ENCODE peak calls at places on chromosome 2, in eight cellular contexts. One of them, this sample, is unnamed.

GRCh38 chr2:63047193-63047533 is 3.5 kb upstream of the OTX1 start:
- DNase-seq in WERI-Rb-1: no peak
- DNase-seq in Peyer's patch: no peak
- DNase-seq in CD8-positive, alpha-beta T cell: no peak
- DNase-seq in SK-N-SH: peak; percentile 27
- DNase-seq in fibroblast of lung: no peak
- DNase-seq in Calu3: no peak
- DNase-seq in thyroid gland: no peak
- DNase-seq in this sample: no peak

GRCh38 chr2:133561045-133561852 is 7.0 kb downstream of the NCKAP5 start:
- DNase-seq in WERI-Rb-1: peak; percentile 14
- DNase-seq in Peyer's patch: no peak
- DNase-seq in CD8-positive, alpha-beta T cell: no peak
- DNase-seq in SK-N-SH: peak; percentile 41
- DNase-seq in fibroblast of lung: peak; percentile 78
- DNase-seq in Calu3: peak; percentile 15
- DNase-seq in thyroid gland: peak; percentile 27
- DNase-seq in this sample: no peak

GRCh38 chr2:71277536-71278103 is 50.7 kb upstream of the PAIP2B start:
- DNase-seq in WERI-Rb-1: peak; percentile 88
- DNase-seq in Peyer's patch: no peak
- DNase-seq in CD8-positive, alpha-beta T cell: no peak
- DNase-seq in SK-N-SH: peak; percentile 79
- DNase-seq in fibroblast of lung: peak; percentile 26
- DNase-seq in Calu3: peak; percentile 71
- DNase-seq in thyroid gland: peak; percentile 5
- DNase-seq in this sample: peak; percentile 67

GRCh38 chr2:134917958-134918517 is 584 bp upstream of the CCNT2 start:
- DNase-seq in WERI-Rb-1: no peak
- DNase-seq in Peyer's patch: no peak
- DNase-seq in CD8-positive, alpha-beta T cell: peak; percentile 79
- DNase-seq in SK-N-SH: no peak
- DNase-seq in fibroblast of lung: no peak
- DNase-seq in Calu3: no peak
- DNase-seq in thyroid gland: peak; percentile 93
- DNase-seq in this sample: no peak

GRCh38 chr2:183010112-183010511 is 28.1 kb downstream of the NCKAP1 start:
- DNase-seq in WERI-Rb-1: no peak
- DNase-seq in Peyer's patch: no peak
- DNase-seq in CD8-positive, alpha-beta T cell: no peak
- DNase-seq in SK-N-SH: no peak
- DNase-seq in fibroblast of lung: peak; percentile 72
- DNase-seq in Calu3: no peak
- DNase-seq in thyroid gland: no peak
- DNase-seq in this sample: peak; percentile 56

GRCh38 chr2:27681844-27682243 is 18.2 kb downstream of the SLC4A1AP start:
- DNase-seq in WERI-Rb-1: no peak
- DNase-seq in Peyer's patch: no peak
- DNase-seq in CD8-positive, alpha-beta T cell: no peak
- DNase-seq in SK-N-SH: no peak
- DNase-seq in fibroblast of lung: peak; percentile 85
- DNase-seq in Calu3: peak; percentile 19
- DNase-seq in thyroid gland: no peak
- DNase-seq in this sample: no peak

GRCh38 chr2:23954325-23955014 is 14.2 kb downstream of the UBXN2A start:
- DNase-seq in WERI-Rb-1: no peak
- DNase-seq in Peyer's patch: no peak
- DNase-seq in CD8-positive, alpha-beta T cell: no peak
- DNase-seq in SK-N-SH: no peak
- DNase-seq in fibroblast of lung: no peak
- DNase-seq in Calu3: no peak
- DNase-seq in thyroid gland: no peak
- DNase-seq in this sample: no peak

GRCh38 chr2:58891828-58892366 is 650.8 kb upstream of the FANCL start:
- DNase-seq in WERI-Rb-1: no peak
- DNase-seq in Peyer's patch: no peak
- DNase-seq in CD8-positive, alpha-beta T cell: no peak
- DNase-seq in SK-N-SH: no peak
- DNase-seq in fibroblast of lung: no peak
- DNase-seq in Calu3: no peak
- DNase-seq in thyroid gland: no peak
- DNase-seq in this sample: no peak

GRCh38 chr2:207142461-207142860 is 23.3 kb downstream of the KLF7 start:
- DNase-seq in WERI-Rb-1: no peak
- DNase-seq in Peyer's patch: no peak
- DNase-seq in CD8-positive, alpha-beta T cell: no peak
- DNase-seq in SK-N-SH: no peak
- DNase-seq in fibroblast of lung: no peak
- DNase-seq in Calu3: no peak
- DNase-seq in thyroid gland: no peak
- DNase-seq in this sample: no peak

GRCh38 chr2:161415467-161416293 is 417 bp upstream of the TBR1 start:
- DNase-seq in WERI-Rb-1: peak; percentile 53
- DNase-seq in Peyer's patch: no peak
- DNase-seq in CD8-positive, alpha-beta T cell: no peak
- DNase-seq in SK-N-SH: peak; percentile 64
- DNase-seq in fibroblast of lung: no peak
- DNase-seq in Calu3: no peak
- DNase-seq in thyroid gland: no peak
- DNase-seq in this sample: peak; percentile 5

GRCh38 chr2:128686881-128687550 is 368.3 kb upstream of the HS6ST1 start:
- DNase-seq in WERI-Rb-1: no peak
- DNase-seq in Peyer's patch: no peak
- DNase-seq in CD8-positive, alpha-beta T cell: no peak
- DNase-seq in SK-N-SH: no peak
- DNase-seq in fibroblast of lung: no peak
- DNase-seq in Calu3: no peak
- DNase-seq in thyroid gland: no peak
- DNase-seq in this sample: no peak

GRCh38 chr2:25274868-25275574 is 66.7 kb downstream of the DNMT3A start:
- DNase-seq in WERI-Rb-1: no peak
- DNase-seq in Peyer's patch: no peak
- DNase-seq in CD8-positive, alpha-beta T cell: peak; percentile 30
- DNase-seq in SK-N-SH: no peak
- DNase-seq in fibroblast of lung: peak; percentile 43
- DNase-seq in Calu3: no peak
- DNase-seq in thyroid gland: no peak
- DNase-seq in this sample: no peak

GRCh38 chr2:25814681-25815080 is 63.6 kb downstream of the ASXL2 start:
- DNase-seq in WERI-Rb-1: no peak
- DNase-seq in Peyer's patch: no peak
- DNase-seq in CD8-positive, alpha-beta T cell: no peak
- DNase-seq in SK-N-SH: no peak
- DNase-seq in fibroblast of lung: peak; percentile 38
- DNase-seq in Calu3: no peak
- DNase-seq in thyroid gland: no peak
- DNase-seq in this sample: no peak

GRCh38 chr2:242063364-242064249 is 194.1 kb downstream of the RTP5 start:
- DNase-seq in WERI-Rb-1: no peak
- DNase-seq in Peyer's patch: no peak
- DNase-seq in CD8-positive, alpha-beta T cell: no peak
- DNase-seq in SK-N-SH: no peak
- DNase-seq in fibroblast of lung: no peak
- DNase-seq in Calu3: no peak
- DNase-seq in thyroid gland: no peak
- DNase-seq in this sample: no peak

GRCh38 chr2:181239400-181239799 is 217.8 kb upstream of the ITGA4 start:
- DNase-seq in WERI-Rb-1: no peak
- DNase-seq in Peyer's patch: no peak
- DNase-seq in CD8-positive, alpha-beta T cell: no peak
- DNase-seq in SK-N-SH: no peak
- DNase-seq in fibroblast of lung: no peak
- DNase-seq in Calu3: no peak
- DNase-seq in thyroid gland: no peak
- DNase-seq in this sample: peak; percentile 4

GRCh38 chr2:32993140-32993539 is 46.4 kb downstream of the LTBP1 start:
- DNase-seq in WERI-Rb-1: no peak
- DNase-seq in Peyer's patch: no peak
- DNase-seq in CD8-positive, alpha-beta T cell: no peak
- DNase-seq in SK-N-SH: no peak
- DNase-seq in fibroblast of lung: no peak
- DNase-seq in Calu3: no peak
- DNase-seq in thyroid gland: no peak
- DNase-seq in this sample: no peak

GRCh38 chr2:538646-539045 is 138.6 kb downstream of the TMEM18 start:
- DNase-seq in WERI-Rb-1: no peak
- DNase-seq in Peyer's patch: no peak
- DNase-seq in CD8-positive, alpha-beta T cell: no peak
- DNase-seq in SK-N-SH: no peak
- DNase-seq in fibroblast of lung: no peak
- DNase-seq in Calu3: no peak
- DNase-seq in thyroid gland: no peak
- DNase-seq in this sample: no peak

GRCh38 chr2:30505500-30506180 is 58.6 kb downstream of the LCLAT1 start:
- DNase-seq in WERI-Rb-1: no peak
- DNase-seq in Peyer's patch: no peak
- DNase-seq in CD8-positive, alpha-beta T cell: no peak
- DNase-seq in SK-N-SH: no peak
- DNase-seq in fibroblast of lung: no peak
- DNase-seq in Calu3: no peak
- DNase-seq in thyroid gland: no peak
- DNase-seq in this sample: no peak

GRCh38 chr2:30502310-30502709 is 55.3 kb downstream of the LCLAT1 start:
- DNase-seq in WERI-Rb-1: no peak
- DNase-seq in Peyer's patch: no peak
- DNase-seq in CD8-positive, alpha-beta T cell: no peak
- DNase-seq in SK-N-SH: no peak
- DNase-seq in fibroblast of lung: no peak
- DNase-seq in Calu3: no peak
- DNase-seq in thyroid gland: no peak
- DNase-seq in this sample: no peak

GRCh38 chr2:30503007-30503691 is 56.1 kb downstream of the LCLAT1 start:
- DNase-seq in WERI-Rb-1: no peak
- DNase-seq in Peyer's patch: no peak
- DNase-seq in CD8-positive, alpha-beta T cell: no peak
- DNase-seq in SK-N-SH: no peak
- DNase-seq in fibroblast of lung: no peak
- DNase-seq in Calu3: no peak
- DNase-seq in thyroid gland: no peak
- DNase-seq in this sample: no peak

GRCh38 chr2:30503692-30504076 is 56.6 kb downstream of the LCLAT1 start:
- DNase-seq in WERI-Rb-1: no peak
- DNase-seq in Peyer's patch: no peak
- DNase-seq in CD8-positive, alpha-beta T cell: no peak
- DNase-seq in SK-N-SH: no peak
- DNase-seq in fibroblast of lung: no peak
- DNase-seq in Calu3: no peak
- DNase-seq in thyroid gland: no peak
- DNase-seq in this sample: no peak

DNA sequence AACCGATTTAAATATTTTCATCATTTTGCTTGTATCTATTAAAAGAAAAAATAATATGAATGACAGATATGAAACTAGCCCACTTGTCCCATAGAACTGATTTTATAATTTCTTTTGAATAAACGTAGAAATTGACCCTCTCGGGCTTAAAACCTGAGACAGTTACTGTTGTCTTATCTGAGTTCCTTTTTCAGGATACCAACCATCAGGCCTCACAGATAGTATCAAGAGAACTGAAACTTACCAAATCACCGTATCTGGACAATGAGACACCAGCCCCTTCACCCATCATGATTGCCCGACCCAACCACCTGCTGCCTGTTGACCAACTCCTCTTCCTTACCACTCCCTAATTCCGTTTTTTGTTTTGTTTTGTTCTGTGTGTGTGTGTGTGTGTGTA is 53.7 kb downstream of the LCLAT1 start:
- DNase-seq in WERI-Rb-1: no peak
- DNase-seq in Peyer's patch: no peak
- DNase-seq in CD8-positive, alpha-beta T cell: no peak
- DNase-seq in SK-N-SH: no peak
- DNase-seq in fibroblast of lung: no peak
- DNase-seq in Calu3: no peak
- DNase-seq in thyroid gland: no peak
- DNase-seq in this sample: no peak
- TF ChIP-seq CTCF in WERI-Rb-1: no peak
- TF ChIP-seq CTCF in Peyer's patch: no peak
- TF ChIP-seq CTCF in CD8-positive, alpha-beta T cell: no peak
- TF ChIP-seq CTCF in SK-N-SH: no peak
- TF ChIP-seq CTCF in fibroblast of lung: no peak
- TF ChIP-seq CTCF in Calu3: no peak
- TF ChIP-seq CTCF in thyroid gland: no peak
- TF ChIP-seq CTCF in this sample: no peak

DNA sequence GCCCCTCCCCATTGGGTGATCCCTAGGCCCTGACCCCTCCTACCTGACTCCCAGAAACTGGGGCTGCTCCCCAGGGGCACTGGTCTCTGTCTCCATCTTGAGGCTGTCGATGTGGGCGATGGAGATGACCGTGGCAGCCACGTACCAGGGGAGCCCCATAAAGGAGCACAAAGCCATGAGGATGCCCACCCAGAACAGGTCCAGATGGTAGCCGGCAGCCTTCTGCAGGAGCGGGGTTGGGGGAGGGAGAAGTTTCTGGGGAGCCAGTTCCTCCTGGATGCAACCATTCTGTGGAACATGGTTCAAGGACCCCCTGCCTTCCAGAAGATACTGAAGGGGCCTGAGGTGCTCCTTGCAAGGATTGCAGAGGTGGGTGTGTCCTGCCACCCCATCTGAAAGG is 34.0 kb downstream of the MTHFD2 start:
- DNase-seq in WERI-Rb-1: peak; percentile 39
- DNase-seq in Peyer's patch: no peak
- DNase-seq in CD8-positive, alpha-beta T cell: no peak
- DNase-seq in SK-N-SH: peak; percentile 5
- DNase-seq in fibroblast of lung: no peak
- DNase-seq in Calu3: no peak
- DNase-seq in thyroid gland: no peak
- DNase-seq in this sample: no peak
- TF ChIP-seq CTCF in WERI-Rb-1: peak; percentile 27
- TF ChIP-seq CTCF in Peyer's patch: no peak
- TF ChIP-seq CTCF in CD8-positive, alpha-beta T cell: no peak
- TF ChIP-seq CTCF in SK-N-SH: no peak
- TF ChIP-seq CTCF in fibroblast of lung: no peak
- TF ChIP-seq CTCF in Calu3: no peak
- TF ChIP-seq CTCF in thyroid gland: no peak
- TF ChIP-seq CTCF in this sample: no peak

DNA sequence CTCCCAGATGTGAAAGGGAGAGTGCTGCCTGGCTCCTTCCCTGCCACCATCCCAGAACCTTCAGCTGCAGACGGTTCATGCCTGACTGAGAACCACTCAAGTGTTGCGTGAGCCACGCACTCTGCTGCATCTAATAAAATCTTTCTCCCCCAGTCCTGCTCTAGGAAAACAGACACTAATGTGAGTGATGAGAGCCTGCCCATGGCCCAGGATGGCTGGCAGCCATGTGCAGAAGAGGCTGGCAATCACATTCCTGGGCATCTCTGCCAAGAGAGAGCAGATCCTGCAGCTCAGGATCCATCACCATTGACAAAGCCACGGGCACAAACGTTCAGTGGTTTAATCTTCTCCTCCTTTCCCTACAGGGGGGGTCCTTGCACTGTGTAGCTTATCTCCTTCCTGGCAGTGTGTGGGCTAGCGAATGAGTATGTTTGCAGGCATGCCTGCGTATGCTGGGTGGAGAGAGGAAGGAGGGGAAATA is 477.5 kb downstream of the SLC4A3 start:
- DNase-seq in WERI-Rb-1: peak; percentile 46
- DNase-seq in Peyer's patch: no peak
- DNase-seq in CD8-positive, alpha-beta T cell: no peak
- DNase-seq in SK-N-SH: peak; percentile 2
- DNase-seq in fibroblast of lung: peak; percentile 93
- DNase-seq in Calu3: peak; percentile 32
- DNase-seq in thyroid gland: peak; percentile 77
- DNase-seq in this sample: peak; percentile 46
- TF ChIP-seq CTCF in WERI-Rb-1: peak; percentile 58
- TF ChIP-seq CTCF in Peyer's patch: no peak
- TF ChIP-seq CTCF in CD8-positive, alpha-beta T cell: no peak
- TF ChIP-seq CTCF in SK-N-SH: peak; percentile 62
- TF ChIP-seq CTCF in fibroblast of lung: peak; percentile 63
- TF ChIP-seq CTCF in Calu3: no peak
- TF ChIP-seq CTCF in thyroid gland: peak; percentile 32
- TF ChIP-seq CTCF in this sample: no peak

GRCh38 chr2:228409493-228409892 is 228.0 kb upstream of the SPHKAP start:
- DNase-seq in WERI-Rb-1: no peak
- DNase-seq in Peyer's patch: no peak
- DNase-seq in CD8-positive, alpha-beta T cell: no peak
- DNase-seq in SK-N-SH: no peak
- DNase-seq in fibroblast of lung: no peak
- DNase-seq in Calu3: no peak
- DNase-seq in thyroid gland: no peak
- DNase-seq in this sample: no peak
- TF ChIP-seq CTCF in WERI-Rb-1: no peak
- TF ChIP-seq CTCF in Peyer's patch: no peak
- TF ChIP-seq CTCF in CD8-positive, alpha-beta T cell: no peak
- TF ChIP-seq CTCF in SK-N-SH: no peak
- TF ChIP-seq CTCF in fibroblast of lung: no peak
- TF ChIP-seq CTCF in Calu3: no peak
- TF ChIP-seq CTCF in thyroid gland: no peak
- TF ChIP-seq CTCF in this sample: no peak